ENCODE peak calls at places on chromosomes 16 and 17, in nine cellular contexts. I is Kasumi-1; F is neural progenitor cell; O is GM19239; R is HS-27A; U is DMS79; Z is activated CD4-positive, alpha-beta T cell treated with anti-CD3 and anti-CD28 coated beads for 1 hour; G is DMS153; Q is fibroblast of pulmonary artery. H is an unnamed sample.

GRCh38 chr17:50356418-50356817 is 10.5 kb downstream of the XYLT2 start:
- DNase-seq in I (no peak), F (no peak), O (no peak), R (no peak), U (no peak), Z (no peak), G (no peak), Q (no peak), H (no peak)

GRCh38 chr17:10127819-10128375 is 70.5 kb downstream of the GAS7 start:
- DNase-seq in I (peak; percentile 58), F (peak; percentile 73), O (no peak), R (no peak), U (no peak), Z (no peak), G (no peak), Q (peak; percentile 89), H (no peak)

GRCh38 chr17:72840019-72840418 is 252.5 kb downstream of the SLC39A11 start:
- DNase-seq in I (no peak), F (no peak), O (no peak), R (no peak), U (no peak), Z (no peak), G (no peak), Q (peak; percentile 7), H (no peak)

GRCh38 chr17:82012482-82013295 is 10.0 kb downstream of the CENPX start:
- DNase-seq in I (no peak), F (no peak), O (no peak), R (no peak), U (peak; percentile 76), Z (no peak), G (peak; percentile 22), Q (no peak), H (no peak)

GRCh38 chr17:60127068-60128064 is 22.4 kb upstream of the CA4 start:
- DNase-seq in I (no peak), F (no peak), O (no peak), R (no peak), U (no peak), Z (no peak), G (no peak), Q (no peak), H (no peak)

GRCh38 chr17:57441270-57441600 is 184.9 kb downstream of the MSI2 start:
- DNase-seq in I (no peak), F (no peak), O (no peak), R (no peak), U (no peak), Z (no peak), G (no peak), Q (no peak), H (no peak)

GRCh38 chr17:1649844-1650409 is at the start of gene RILP:
- DNase-seq in I (peak; percentile 32), F (no peak), O (no peak), R (no peak), U (no peak), Z (no peak), G (no peak), Q (peak; percentile 29), H (peak; percentile 41)

GRCh38 chr16:5649762-5650445 is 552.3 kb upstream of the EEF2KMT start:
- DNase-seq in I (no peak), F (no peak), O (no peak), R (no peak), U (peak; percentile 98), Z (no peak), G (peak; percentile 89), Q (no peak), H (no peak)

GRCh38 chr17:5049314-5049819 is 14.1 kb upstream of the SLC52A1 start:
- DNase-seq in I (no peak), F (no peak), O (no peak), R (no peak), U (no peak), Z (peak; percentile 55), G (no peak), Q (no peak), H (no peak)

GRCh38 chr17:75265614-75266314 is 4.1 kb downstream of the MRPS7 start:
- DNase-seq in I (no peak), F (no peak), O (no peak), R (no peak), U (no peak), Z (no peak), G (no peak), Q (no peak), H (no peak)

GRCh38 chr17:48892940-48893645 is 506 bp downstream of the ATP5MC1 start:
- DNase-seq in I (no peak), F (no peak), O (peak; percentile 8), R (no peak), U (no peak), Z (no peak), G (no peak), Q (no peak), H (no peak)

GRCh38 chr17:6350806-6351205 is 84.1 kb downstream of the AIPL1 start:
- DNase-seq in I (no peak), F (no peak), O (no peak), R (no peak), U (no peak), Z (no peak), G (no peak), Q (no peak), H (no peak)

GRCh38 chr16:842631-843560 is 42.4 kb upstream of the GNG13 start:
- DNase-seq in I (no peak), F (no peak), O (no peak), R (no peak), U (no peak), Z (no peak), G (no peak), Q (no peak), H (no peak)

GRCh38 chr16:19439483-19439882 is 21.8 kb downstream of the TMC5 start:
- DNase-seq in I (no peak), F (no peak), O (no peak), R (no peak), U (no peak), Z (no peak), G (no peak), Q (no peak), H (no peak)

GRCh38 chr16:57544129-57544653 is 1.7 kb downstream of the ADGRG5 start:
- DNase-seq in I (peak; percentile 90), F (no peak), O (peak; percentile 50), R (no peak), U (no peak), Z (no peak), G (no peak), Q (no peak), H (peak; percentile 66)

GRCh38 chr17:17376362-17376761 is 73.2 kb downstream of the NT5M start:
- DNase-seq in I (no peak), F (no peak), O (no peak), R (no peak), U (no peak), Z (no peak), G (no peak), Q (peak; percentile 52), H (no peak)

GRCh38 chr16:76441886-76442285 is 164.7 kb downstream of the CNTNAP4 start:
- DNase-seq in I (no peak), F (peak; percentile 50), O (no peak), R (no peak), U (no peak), Z (no peak), G (no peak), Q (no peak), H (no peak)

GRCh38 chr16:87065781-87066694 is 251.2 kb downstream of the C16orf95 start:
- DNase-seq in I (no peak), F (no peak), O (no peak), R (no peak), U (no peak), Z (no peak), G (no peak), Q (no peak), H (no peak)

GRCh38 chr17:30720013-30720471 is 104.5 kb downstream of the CRLF3 start:
- DNase-seq in I (no peak), F (no peak), O (no peak), R (no peak), U (no peak), Z (no peak), G (no peak), Q (no peak), H (no peak)

GRCh38 chr17:30333503-30334240 is at the start of gene TMIGD1:
- DNase-seq in I (no peak), F (no peak), O (no peak), R (no peak), U (no peak), Z (no peak), G (no peak), Q (no peak), H (no peak)

GRCh38 chr17:57862990-57863667 is 13.3 kb upstream of the MRPS23 start:
- DNase-seq in I (no peak), F (no peak), O (no peak), R (no peak), U (no peak), Z (no peak), G (no peak), Q (no peak), H (no peak)

GRCh38 chr16:2194852-2195315 is 1.5 kb downstream of the CASKIN1 start:
- DNase-seq in I (no peak), F (peak; percentile 64), O (peak; percentile 85), R (no peak), U (peak; percentile 68), Z (peak; percentile 33), G (peak; percentile 30), Q (peak; percentile 51), H (peak; percentile 50)